ENCODE peak calls at places on chromosome 20, in five cellular contexts. B is stomach, R is H54, L is A549, G is K562. J is an unnamed sample.
A peak's percentile ranks its signal among the peaks of the same experiment; 100 is the strongest.

GRCh38 chr20:62918830-62919229 is 7.5 kb downstream of the DIDO1 start:
- DNase-seq in G (no peak), L (no peak), R (no peak), B (no peak), J (no peak)

GRCh38 chr20:58605292-58606065 is 45.6 kb upstream of the STX16 start:
- DNase-seq in G (no peak), R (no peak), L (no peak), B (no peak), J (no peak)

GRCh38 chr20:24986436-24987015 is 6.0 kb downstream of the APMAP start:
- DNase-seq in G (no peak), B (no peak), L (no peak), R (no peak), J (no peak)

GRCh38 chr20:24048014-24048611 is 59.5 kb upstream of the GGTLC1 start:
- DNase-seq in G (no peak), B (no peak), L (no peak), R (no peak), J (no peak)

GRCh38 chr20:59010995-59011873 is 4.2 kb upstream of the CTSZ start:
- DNase-seq in G (no peak), L (no peak), R (peak; percentile 86), B (peak; percentile 25), J (peak; percentile 79)

GRCh38 chr20:34285450-34285849 is 17.7 kb downstream of the AHCY start:
- DNase-seq in G (no peak), B (no peak), L (no peak), R (no peak), J (no peak)

GRCh38 chr20:52748235-52748950 is 223.8 kb upstream of the TSHZ2 start:
- DNase-seq in G (no peak), L (no peak), B (no peak), R (no peak), J (no peak)

GRCh38 chr20:9068232-9068781 is 580 bp upstream of the PLCB4 start:
- DNase-seq in L (peak; percentile 75), B (peak; percentile 70), G (no peak), R (peak; percentile 64), J (no peak)

DNA sequence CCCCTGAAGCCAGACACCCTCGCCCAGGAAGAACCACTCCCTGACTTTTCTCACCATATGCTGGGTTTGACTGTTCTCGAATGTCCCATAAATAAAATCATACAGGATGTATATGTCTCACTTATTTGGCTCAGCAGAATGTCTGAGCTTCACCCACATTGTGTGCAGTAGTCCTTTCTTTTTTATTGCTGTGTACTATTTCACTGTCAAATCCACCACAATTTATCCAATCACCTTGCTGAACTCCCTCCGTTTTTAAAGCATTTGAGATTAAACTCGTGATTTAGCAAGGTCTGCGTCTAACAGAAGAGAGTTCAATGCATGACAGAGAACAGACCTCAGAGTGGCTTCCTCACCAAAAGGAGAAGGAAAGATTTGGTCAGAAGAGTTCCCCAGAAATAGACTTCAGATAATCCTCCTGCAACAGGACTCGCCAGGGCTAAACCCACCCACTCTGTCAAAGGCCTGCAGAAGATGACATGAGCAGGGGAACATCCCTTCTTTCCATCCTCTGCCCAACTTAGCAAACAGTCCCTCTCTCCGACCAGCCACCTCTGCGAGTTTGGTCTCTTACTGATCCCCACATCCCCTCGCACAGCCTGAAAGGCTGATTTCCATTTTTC is 7.6 kb downstream of the NFATC2 start:
- DNase-seq in G (no peak), R (no peak), B (no peak), L (no peak), J (no peak)
- TF ChIP-seq POLR2A in G (no peak), R (no peak), B (no peak), L (no peak), J (no peak)

DNA sequence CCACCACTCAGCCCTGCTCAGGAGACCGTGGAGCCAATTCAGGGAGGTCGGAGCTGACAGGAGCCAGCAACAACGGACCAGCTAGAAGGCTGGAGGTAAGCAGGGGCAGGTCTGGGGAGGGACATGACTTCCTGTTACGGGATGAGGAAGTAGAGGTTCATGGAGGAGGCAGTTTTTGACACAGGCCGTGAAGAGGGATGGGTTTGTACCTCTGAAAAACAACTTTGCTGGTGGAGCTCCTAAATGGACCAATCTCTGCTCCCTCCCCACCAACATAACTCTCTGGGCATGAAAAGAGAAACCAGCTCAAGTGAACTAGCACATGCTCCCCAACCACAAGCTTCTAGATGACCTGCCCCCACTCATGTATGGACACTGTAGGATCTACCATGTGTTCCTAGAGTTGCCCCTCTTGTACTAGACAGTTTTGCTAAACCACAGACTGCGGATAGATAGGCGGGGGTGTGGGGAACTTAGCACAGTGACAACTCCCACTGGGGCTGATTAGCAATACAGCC is 31.4 kb downstream of the RALGAPA2 start:
- DNase-seq in L (no peak), R (no peak), B (no peak), G (no peak), J (peak; percentile 19)
- TF ChIP-seq POLR2A in L (no peak), R (no peak), B (no peak), G (no peak), J (no peak)

DNA sequence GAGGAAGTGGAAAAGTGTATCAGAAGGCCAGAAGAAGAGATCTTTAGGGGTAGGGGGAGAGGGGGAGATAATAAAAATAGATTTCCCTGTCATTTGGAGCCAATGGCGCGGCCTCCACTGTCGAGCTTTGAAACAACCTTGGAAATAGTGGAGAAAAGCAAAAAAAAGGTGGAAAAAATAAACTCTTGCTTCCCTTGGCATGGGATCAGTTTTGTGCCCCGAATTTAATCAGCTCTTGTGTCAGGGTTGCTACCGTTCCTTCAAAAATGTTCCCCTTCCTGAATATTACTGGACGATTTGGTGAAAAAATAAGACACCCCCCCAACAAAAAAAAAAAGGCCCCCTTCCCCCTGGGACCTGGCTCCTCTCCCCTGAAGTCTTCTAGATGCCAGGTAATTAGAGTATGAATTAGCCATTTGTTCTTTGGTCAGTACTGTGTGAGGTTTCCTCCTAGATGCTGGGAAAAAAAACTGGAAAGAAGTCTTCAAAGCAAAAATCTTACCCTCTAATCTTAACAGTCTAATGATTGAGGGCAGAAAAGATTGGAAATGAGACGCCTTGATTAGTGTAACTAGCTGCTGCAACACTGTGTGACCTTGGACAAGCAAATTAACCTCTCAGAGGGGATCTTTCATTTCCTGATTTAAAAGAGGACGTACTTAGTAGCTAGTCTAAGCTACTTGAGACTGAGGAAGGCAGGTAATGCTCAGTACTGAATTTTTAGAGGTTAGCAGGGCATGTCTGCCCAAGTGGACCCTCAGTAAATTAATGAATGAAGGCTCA is 872 bp upstream of the RBM39 start:
- DNase-seq in L (no peak), B (no peak), R (no peak), G (no peak), J (peak; percentile 62)
- TF ChIP-seq POLR2A in L (no peak), B (no peak), R (no peak), G (no peak), J (no peak)

GRCh38 chr20:38143238-38143645 is 21.8 kb downstream of the TGM2 start:
- DNase-seq in L (peak; percentile 65), R (no peak), G (peak; percentile 44), B (no peak), J (no peak)
- TF ChIP-seq POLR2A in L (no peak), R (no peak), G (no peak), B (no peak), J (no peak)

DNA sequence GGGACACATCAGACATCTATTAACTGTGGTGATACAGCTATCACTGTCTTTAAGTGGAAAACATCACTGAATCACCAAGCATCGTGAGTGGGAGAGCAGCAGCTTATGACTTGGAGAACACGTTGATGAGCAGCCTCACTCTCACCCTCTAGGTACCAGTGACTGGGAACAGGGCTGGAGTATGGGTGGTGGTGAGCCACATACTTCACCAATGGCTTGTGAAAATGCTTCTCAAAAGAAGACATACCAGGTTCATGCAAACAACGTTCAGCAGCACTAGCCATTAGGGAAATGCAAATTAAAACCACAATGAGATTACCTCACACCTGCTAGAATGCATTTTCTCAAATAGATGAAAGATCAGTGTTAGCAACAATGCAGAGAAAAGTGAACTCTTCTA is 25.3 kb downstream of the SNX5 start:
- DNase-seq in L (no peak), R (no peak), G (no peak), B (no peak), J (no peak)
- TF ChIP-seq POLR2A in L (no peak), R (no peak), G (no peak), B (no peak), J (no peak)

DNA sequence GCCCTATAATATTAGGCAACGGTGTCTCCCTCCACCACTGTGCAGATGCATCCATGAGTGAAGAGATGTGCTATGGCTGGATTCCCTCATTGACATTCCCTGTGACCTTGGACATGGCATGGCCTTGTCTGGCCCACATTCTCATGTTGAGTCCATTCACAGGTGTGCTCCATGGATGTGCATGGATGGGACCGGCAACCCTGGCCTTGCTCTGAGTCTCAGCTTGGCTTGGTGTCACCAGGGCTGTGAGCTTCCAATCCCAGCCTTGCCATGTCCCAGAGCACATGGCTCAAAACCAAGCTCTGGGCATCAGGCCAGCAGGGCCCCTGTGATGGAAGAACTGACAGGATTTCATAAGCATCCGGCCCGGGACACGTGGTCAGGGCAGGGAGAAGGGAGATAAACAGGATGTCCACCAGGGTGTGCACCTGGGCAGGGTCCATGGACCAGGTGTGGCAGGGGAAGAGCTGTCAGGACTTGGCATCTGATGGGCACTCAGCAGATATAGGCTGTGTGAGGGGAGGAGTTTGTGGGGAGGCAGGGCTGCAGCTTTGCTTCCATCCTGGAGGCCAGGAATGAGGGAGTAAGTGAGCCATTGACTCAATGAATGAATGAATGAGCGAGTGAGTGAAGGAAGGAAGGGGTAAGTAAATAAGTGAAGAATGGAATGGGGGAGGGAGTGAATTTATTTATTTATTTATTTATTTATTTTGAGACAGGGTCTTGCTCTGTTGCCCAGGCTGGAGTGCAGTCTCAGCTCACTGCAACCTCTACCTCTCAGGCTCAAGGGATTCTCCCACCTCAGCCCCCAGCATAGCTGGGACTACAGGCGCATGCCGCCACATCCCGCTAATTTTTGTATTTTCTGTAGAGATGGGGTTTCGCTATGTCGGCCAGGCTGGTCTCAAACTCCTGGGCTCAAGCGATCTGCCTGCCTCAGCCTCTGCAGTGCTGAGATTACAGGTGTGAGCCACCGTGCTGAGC is 15.7 kb downstream of the NRSN2 start:
- DNase-seq in L (peak; percentile 94), R (no peak), G (peak; percentile 30), B (peak; percentile 88), J (peak; percentile 89)
- TF ChIP-seq POLR2A in L (no peak), R (no peak), G (no peak), B (no peak), J (peak; percentile 13)

J was measured in erythroblast.